ENCODE peak calls at places on chromosomes 12 and 14, in six cellular contexts. H is body of pancreas, J is B cell, X is glutamatergic neuron, D is heart right ventricle, O is WTC11. Y is an unnamed sample.

GRCh38 chr12:99380701-99381100 is 266.9 kb upstream of the GARIN6 start:
- DNase-seq in H (no peak), J (no peak), D (no peak), O (no peak), X (no peak), Y (no peak)

GRCh38 chr12:96510306-96510764 is 21.0 kb downstream of the CFAP54 start:
- DNase-seq in J (no peak), X (no peak), O (no peak), D (peak), H (no peak), Y (no peak)

GRCh38 chr12:69903548-69903947 is 78.5 kb downstream of the MYRFL start:
- DNase-seq in J (no peak), D (no peak), X (no peak), H (no peak), O (no peak), Y (no peak)

GRCh38 chr12:12927211-12928079 is 24.5 kb downstream of the GPRC5D start:
- DNase-seq in O (no peak), H (peak), J (peak), D (peak), X (no peak), Y (peak)

GRCh38 chr12:48925218-48925871 is at the start of gene FKBP11:
- DNase-seq in H (peak), D (peak), O (peak), J (peak), X (peak), Y (peak)

GRCh38 chr14:20683125-20683895 is 1.1 kb upstream of the RNASE4 start:
- DNase-seq in J (peak), X (peak), D (peak), H (peak), O (peak), Y (peak)

GRCh38 chr12:76863005-76863670 is 15.7 kb downstream of the CSRP2 start:
- DNase-seq in D (no peak), X (no peak), O (no peak), J (no peak), H (no peak), Y (no peak)

GRCh38 chr12:115964626-115965025 is 312.9 kb downstream of the MED13L start:
- DNase-seq in O (no peak), D (no peak), J (no peak), H (no peak), X (no peak), Y (no peak)

GRCh38 chr14:69093551-69094421 is 59.1 kb downstream of the DCAF5 start:
- DNase-seq in O (no peak), X (no peak), D (no peak), H (no peak), J (no peak), Y (no peak)

GRCh38 chr12:26971963-26972362 is 33.7 kb downstream of the FGFR1OP2 start:
- DNase-seq in H (no peak), X (no peak), D (no peak), J (peak), O (no peak), Y (no peak)

GRCh38 chr12:102120886-102121285 is 903 bp downstream of the PARPBP start:
- DNase-seq in D (no peak), X (no peak), H (no peak), J (no peak), O (no peak), Y (no peak)

GRCh38 chr14:103618999-103619398 is 10.0 kb upstream of the KLC1 start:
- DNase-seq in X (no peak), J (no peak), D (no peak), O (no peak), H (no peak), Y (no peak)

GRCh38 chr12:110780448-110780847 is 37.8 kb upstream of the PPP1CC start:
- DNase-seq in O (no peak), X (no peak), D (no peak), J (no peak), H (no peak), Y (no peak)

GRCh38 chr14:23513005-23513412 is 38.6 kb downstream of the ZFHX2 start:
- DNase-seq in J (no peak), X (no peak), H (no peak), D (no peak), O (no peak), Y (no peak)

GRCh38 chr14:79997509-79998210 is 213.6 kb downstream of the DIO2 start:
- DNase-seq in D (no peak), J (no peak), H (no peak), X (no peak), O (no peak), Y (no peak)

GRCh38 chr14:85532981-85533820 is 3.3 kb downstream of the FLRT2 start:
- DNase-seq in H (peak), J (no peak), D (peak), X (peak), O (peak), Y (peak)

GRCh38 chr12:46342562-46343033 is 30.0 kb downstream of the SLC38A2 start:
- DNase-seq in J (no peak), D (peak), O (peak), X (no peak), H (peak), Y (no peak)

GRCh38 chr12:42590324-42590934 is 883 bp upstream of the PRICKLE1 start:
- DNase-seq in X (peak), H (peak), O (peak), D (peak), J (peak), Y (peak)

GRCh38 chr14:101473795-101474562 is 87.3 kb upstream of the DIO3 start:
- DNase-seq in X (no peak), O (no peak), D (no peak), J (no peak), H (no peak), Y (no peak)

GRCh38 chr14:56112781-56113180 is 5.4 kb upstream of the PELI2 start:
- DNase-seq in D (no peak), O (no peak), J (no peak), H (no peak), X (no peak), Y (no peak)

DNA sequence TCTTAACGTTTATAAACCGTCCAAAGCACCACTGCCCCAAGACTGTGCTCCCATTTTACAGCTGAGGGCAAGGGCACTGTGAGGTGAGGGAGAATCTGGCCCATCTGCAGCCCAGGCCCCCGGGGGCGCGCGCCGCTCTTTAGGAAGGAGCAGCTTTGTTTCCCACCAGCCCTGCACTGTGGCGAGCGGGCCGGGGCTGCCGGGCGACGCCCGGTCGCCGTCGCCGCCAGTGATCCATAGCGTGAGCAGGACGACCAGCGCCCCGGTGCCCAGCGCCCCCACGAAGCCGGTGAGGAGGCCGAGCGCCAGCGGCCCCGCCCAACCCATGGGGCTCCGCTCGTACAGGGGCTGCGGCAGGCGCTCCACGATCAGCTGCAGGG is 34.6 kb downstream of the FIGNL2 start:
- DNase-seq in H (no peak), J (no peak), D (no peak), X (no peak), O (no peak), Y (no peak)
- TF ChIP-seq CTCF in H (no peak), J (no peak), D (no peak), X (no peak), O (no peak), Y (no peak)

DNA sequence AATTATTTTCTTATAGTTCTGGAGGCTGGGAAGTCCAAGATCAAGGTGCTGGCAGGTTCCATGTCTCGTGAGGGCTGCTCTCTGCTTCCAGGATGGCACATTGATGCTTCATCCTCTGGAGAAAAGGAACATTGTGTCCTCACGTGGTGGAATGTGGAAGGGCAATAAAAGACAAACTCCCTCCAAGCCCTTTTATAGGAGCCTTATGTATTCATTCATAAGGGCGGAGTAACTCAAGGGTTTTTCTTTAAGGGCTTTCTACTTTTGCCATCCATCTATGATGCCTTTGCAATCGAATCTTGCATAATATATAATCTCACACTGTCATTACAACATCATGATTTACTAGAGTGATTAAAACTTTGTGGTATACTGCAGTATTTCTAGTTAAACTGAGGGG is 132.7 kb upstream of the DDHD1 start:
- DNase-seq in O (no peak), X (no peak), H (no peak), D (no peak), J (no peak), Y (no peak)
- TF ChIP-seq CTCF in O (no peak), X (no peak), H (no peak), D (no peak), J (no peak), Y (no peak)

GRCh38 chr14:64889352-64889751 is 9.6 kb upstream of the SPTB start:
- DNase-seq in O (no peak), H (no peak), D (no peak), J (no peak), X (no peak), Y (no peak)

GRCh38 chr14:64891173-64891838 is 11.6 kb upstream of the SPTB start:
- DNase-seq in H (no peak), J (no peak), X (no peak), D (no peak), O (no peak), Y (no peak)

GRCh38 chr14:64891839-64892375 is 12.2 kb upstream of the SPTB start:
- DNase-seq in J (no peak), D (peak), X (no peak), O (no peak), H (peak), Y (no peak)
- TF ChIP-seq CTCF in J (peak), D (peak), X (peak), O (peak), H (peak), Y (no peak)

GRCh38 chr12:106632797-106633450 is 50.1 kb downstream of the RFX4 start:
- DNase-seq in J (no peak), D (no peak), H (peak), O (no peak), X (no peak), Y (no peak)

GRCh38 chr12:106629797-106630669 is 47.2 kb downstream of the RFX4 start:
- DNase-seq in O (no peak), D (no peak), X (no peak), J (no peak), H (no peak), Y (no peak)

GRCh38 chr12:106633451-106633823 is 50.6 kb downstream of the RFX4 start:
- DNase-seq in O (no peak), D (no peak), J (no peak), X (no peak), H (no peak), Y (no peak)

GRCh38 chr12:106631797-106632196 is 49.0 kb downstream of the RFX4 start:
- DNase-seq in X (no peak), J (no peak), D (no peak), O (no peak), H (no peak), Y (no peak)

GRCh38 chr12:106631150-106631549 is 48.3 kb downstream of the RFX4 start:
- DNase-seq in H (no peak), X (no peak), J (no peak), O (no peak), D (no peak), Y (no peak)
- TF ChIP-seq CTCF in H (no peak), X (no peak), J (no peak), O (no peak), D (no peak), Y (no peak)

GRCh38 chr12:24778486-24779304 is 170.2 kb downstream of the BCAT1 start:
- DNase-seq in X (no peak), O (no peak), J (peak), H (no peak), D (no peak), Y (no peak)

GRCh38 chr12:24777359-24777758 is 171.5 kb downstream of the BCAT1 start:
- DNase-seq in J (no peak), O (no peak), D (no peak), X (no peak), H (peak), Y (no peak)

GRCh38 chr12:24776856-24777255 is 172.0 kb downstream of the BCAT1 start:
- DNase-seq in X (no peak), O (no peak), J (no peak), H (no peak), D (no peak), Y (no peak)

DNA sequence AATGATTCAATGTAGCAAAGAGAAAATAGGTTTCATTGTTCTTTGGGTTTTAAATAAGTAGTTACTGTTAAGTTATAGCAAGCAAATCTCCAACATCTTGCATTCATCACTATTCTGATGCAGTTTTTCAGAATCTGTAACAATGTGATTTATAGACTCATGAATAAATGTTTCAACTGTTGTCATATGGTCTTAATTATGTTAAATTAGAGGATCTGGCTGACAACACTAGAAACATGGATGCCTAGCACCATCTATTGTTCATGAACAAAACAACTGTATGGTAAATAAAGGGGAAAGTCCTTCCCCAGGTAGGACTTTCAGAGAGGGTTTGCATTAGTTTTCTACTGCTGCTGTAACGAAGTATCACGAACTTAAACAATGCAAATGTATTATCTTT is 167.9 kb downstream of the BCAT1 start:
- DNase-seq in H (no peak), O (no peak), D (no peak), X (no peak), J (no peak), Y (no peak)
- TF ChIP-seq CTCF in H (no peak), O (no peak), D (no peak), X (no peak), J (peak), Y (no peak)

DNA sequence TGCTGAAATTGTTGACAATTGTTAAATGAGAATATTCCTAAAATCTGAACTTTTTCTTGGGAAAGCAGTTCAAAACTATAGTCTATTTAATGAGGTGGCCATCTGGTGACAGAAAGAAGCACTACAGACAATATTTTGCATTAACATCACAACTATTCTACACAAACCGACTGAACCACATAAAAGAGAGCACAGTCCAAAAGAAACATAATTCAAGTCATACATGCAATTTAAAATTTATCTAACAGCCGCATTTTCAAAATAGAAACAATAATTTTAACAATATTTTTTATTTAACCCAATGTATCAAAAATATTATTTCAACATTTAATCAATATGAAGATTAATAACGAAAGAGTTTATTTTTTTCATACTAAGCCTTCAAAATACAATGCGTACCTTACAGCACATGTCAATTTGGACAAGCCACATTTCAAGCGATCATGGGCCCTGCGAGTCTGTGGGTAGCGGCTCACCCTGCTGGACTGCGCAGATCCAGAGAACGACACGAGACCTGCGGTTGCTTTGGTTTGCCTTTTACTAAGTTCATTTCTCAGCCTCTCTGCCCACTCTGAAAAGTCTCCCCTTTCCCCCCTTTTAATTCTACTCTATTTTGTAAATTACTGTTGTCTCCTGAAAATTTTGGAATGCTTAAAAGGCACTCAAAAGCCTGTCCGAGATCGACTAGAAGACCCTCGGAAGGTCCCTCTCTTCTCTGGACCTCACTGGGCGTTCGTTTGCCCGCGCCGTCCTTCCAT is 941 bp upstream of the LRRC9 start:
- DNase-seq in J (peak), D (no peak), O (no peak), X (peak), H (peak), Y (no peak)
- TF ChIP-seq CTCF in J (peak), D (peak), O (no peak), X (peak), H (peak), Y (no peak)